ENCODE peak calls at places on chromosome 4, in four cellular contexts. M is prostate gland, W is transverse colon, G is HCT116. X is an unnamed sample. For H3K9me3 and H3K4me1, the result is how much of the 10 kb centered on the place peaks cover.

GRCh38 chr4:101835121-101835904 is 44.8 kb downstream of the BANK1 start:
- DNase-seq in M (peak), W (no peak), G (no peak), X (no peak)

GRCh38 chr4:65599335-65599734 is 71.0 kb downstream of the EPHA5 start:
- DNase-seq in M (no peak), W (no peak), G (no peak), X (no peak)

GRCh38 chr4:182600836-182601235 is 316.4 kb downstream of the DCTD start:
- DNase-seq in M (no peak), W (no peak), G (no peak), X (no peak)

GRCh38 chr4:20203508-20203907 is 48.2 kb upstream of the SLIT2 start:
- DNase-seq in M (no peak), W (no peak), G (no peak), X (no peak)

GRCh38 chr4:48913346-48913745 is 6.8 kb upstream of the OCIAD2 start:
- DNase-seq in M (no peak), W (no peak), G (no peak), X (no peak)

GRCh38 chr4:38453253-38453881 is 210.6 kb upstream of the KLF3 start:
- DNase-seq in M (no peak), W (no peak), G (no peak), X (no peak)

GRCh38 chr4:10457255-10457801 is at the start of gene ZNF518B:
- DNase-seq in M (peak), W (peak), G (peak), X (peak)

GRCh38 chr4:38154681-38155588 is 194.7 kb downstream of the PTTG2 start:
- DNase-seq in M (peak), W (peak), G (no peak), X (peak)

GRCh38 chr4:72505314-72505744 is 63.7 kb downstream of the ADAMTS3 start:
- DNase-seq in M (no peak), W (no peak), G (peak), X (no peak)

GRCh38 chr4:64807821-64808220 is 398.6 kb upstream of the TECRL start:
- DNase-seq in M (no peak), W (no peak), G (no peak), X (no peak)

GRCh38 chr4:95045429-95045828 is 287.7 kb downstream of the BMPR1B start:
- DNase-seq in M (no peak), W (no peak), G (no peak), X (no peak)

GRCh38 chr4:76803522-76803921 is 94.4 kb downstream of the SOWAHB start:
- DNase-seq in M (no peak), W (no peak), G (no peak), X (no peak)

DNA sequence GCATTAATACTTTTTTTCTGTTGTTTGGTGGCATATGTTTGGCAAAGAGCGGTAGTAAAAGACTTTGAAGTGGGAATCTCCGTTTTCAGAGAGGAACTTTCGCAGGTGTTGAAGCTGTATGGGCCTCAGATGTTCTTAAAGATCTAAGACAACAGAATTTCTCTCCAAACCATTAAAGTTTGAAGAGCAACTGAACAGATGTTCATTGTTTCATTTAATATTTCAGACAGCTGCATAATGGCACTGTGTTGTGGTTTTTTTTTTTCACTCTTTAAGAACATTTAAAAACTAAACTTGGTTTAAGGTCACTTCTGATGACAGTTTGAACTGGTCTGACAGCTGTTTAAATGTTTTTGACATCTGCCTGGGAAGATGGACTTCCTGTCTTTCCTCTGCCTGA is 882.7 kb upstream of the PCDH10 start:
- DNase-seq in M (no peak), W (no peak), G (no peak), X (no peak)
- H3K9me3 ChIP-seq in M (under half), W (under half), G (under half), X (under half)

DNA sequence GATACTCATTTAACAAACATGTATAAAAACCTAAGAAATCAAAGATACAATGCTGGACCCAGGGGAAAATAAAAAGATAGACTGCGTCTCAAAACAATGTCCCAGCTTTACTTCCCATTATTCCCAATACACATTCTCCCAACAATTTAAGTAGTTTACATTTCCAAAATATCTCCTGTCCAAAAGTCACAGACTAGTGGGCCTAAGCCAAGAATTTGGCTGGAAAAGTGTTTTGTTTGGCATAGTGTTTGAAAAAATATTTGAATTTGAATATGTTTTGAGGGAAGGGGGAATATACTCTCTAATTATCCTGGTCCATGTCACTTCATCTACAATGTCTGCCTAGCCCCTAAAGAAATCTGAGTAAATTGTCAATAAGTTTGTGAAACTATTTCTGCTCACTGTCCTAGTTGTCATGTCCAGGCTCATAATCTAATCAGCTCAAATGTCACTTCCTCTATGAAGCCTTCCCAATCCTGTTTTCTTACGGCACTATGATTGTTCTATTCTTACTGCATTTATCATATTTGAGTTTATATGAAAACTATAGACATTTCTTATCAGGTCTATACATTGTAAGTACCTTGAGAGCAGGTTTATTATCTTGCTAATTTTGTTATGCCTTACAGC is 74.4 kb downstream of the SEC24D start:
- DNase-seq in M (no peak), W (no peak), G (no peak), X (no peak)
- H3K4me1 ChIP-seq in M (under half), W (under half), G (under half), X (under half)

DNA sequence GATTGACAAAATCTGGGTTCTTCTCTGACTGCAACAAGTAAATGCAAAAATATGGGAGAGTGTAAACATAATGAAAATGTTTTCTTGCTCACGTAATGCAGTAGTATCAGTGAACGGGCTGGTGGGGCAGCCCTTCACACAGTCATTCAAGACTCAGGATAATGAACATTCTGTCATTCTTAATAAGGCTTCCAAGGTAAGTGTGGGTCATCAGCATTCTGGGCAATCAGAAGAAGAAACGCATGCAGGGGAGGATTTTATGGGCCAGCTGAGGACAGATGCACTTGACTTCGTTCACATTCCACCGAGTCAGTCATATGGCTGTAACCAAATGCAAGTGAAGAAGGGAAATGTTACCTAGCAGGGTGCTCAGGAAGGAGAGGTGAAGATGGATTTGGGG is 67.9 kb upstream of the MAP9 start:
- DNase-seq in M (no peak), W (no peak), G (no peak), X (no peak)
- TF ChIP-seq POLR2A in M (no peak), W (no peak), G (no peak), X (no peak)

DNA sequence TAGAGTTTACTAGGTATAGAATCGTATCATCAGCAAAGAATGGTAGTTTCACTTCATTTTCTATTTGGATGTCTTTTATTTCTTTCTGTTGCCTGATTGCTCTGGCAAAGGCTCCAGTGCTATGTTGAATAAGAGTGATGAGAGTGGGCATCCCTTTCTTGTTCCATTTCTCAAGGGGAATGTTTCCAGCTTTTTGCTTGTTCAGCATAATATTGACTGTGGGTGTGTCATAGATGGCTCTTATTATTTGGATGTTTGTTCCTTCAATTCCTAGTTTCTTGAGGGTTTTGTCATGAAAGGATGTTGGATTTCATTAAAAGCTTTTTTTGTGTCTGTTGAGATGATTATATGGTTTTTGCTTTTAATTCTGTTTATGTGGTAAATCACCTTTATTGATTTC is 1114.5 kb downstream of the RAPGEF2 start:
- DNase-seq in M (no peak), W (no peak), G (no peak), X (no peak)
- H3K9me3 ChIP-seq in M (under half), W (under half), G (under half), X (under half)

GRCh38 chr4:184806246-184806550 is 19.6 kb downstream of the ACSL1 start:
- DNase-seq in M (no peak), W (no peak), G (no peak), X (no peak)

GRCh38 chr4:184807261-184807660 is 18.5 kb downstream of the ACSL1 start:
- DNase-seq in M (peak), W (no peak), G (no peak), X (no peak)

GRCh38 chr4:184806711-184807110 is 19.1 kb downstream of the ACSL1 start:
- DNase-seq in M (no peak), W (no peak), G (no peak), X (no peak)

GRCh38 chr4:184804621-184805020 is 21.1 kb downstream of the ACSL1 start:
- DNase-seq in M (no peak), W (no peak), G (no peak), X (no peak)

DNA sequence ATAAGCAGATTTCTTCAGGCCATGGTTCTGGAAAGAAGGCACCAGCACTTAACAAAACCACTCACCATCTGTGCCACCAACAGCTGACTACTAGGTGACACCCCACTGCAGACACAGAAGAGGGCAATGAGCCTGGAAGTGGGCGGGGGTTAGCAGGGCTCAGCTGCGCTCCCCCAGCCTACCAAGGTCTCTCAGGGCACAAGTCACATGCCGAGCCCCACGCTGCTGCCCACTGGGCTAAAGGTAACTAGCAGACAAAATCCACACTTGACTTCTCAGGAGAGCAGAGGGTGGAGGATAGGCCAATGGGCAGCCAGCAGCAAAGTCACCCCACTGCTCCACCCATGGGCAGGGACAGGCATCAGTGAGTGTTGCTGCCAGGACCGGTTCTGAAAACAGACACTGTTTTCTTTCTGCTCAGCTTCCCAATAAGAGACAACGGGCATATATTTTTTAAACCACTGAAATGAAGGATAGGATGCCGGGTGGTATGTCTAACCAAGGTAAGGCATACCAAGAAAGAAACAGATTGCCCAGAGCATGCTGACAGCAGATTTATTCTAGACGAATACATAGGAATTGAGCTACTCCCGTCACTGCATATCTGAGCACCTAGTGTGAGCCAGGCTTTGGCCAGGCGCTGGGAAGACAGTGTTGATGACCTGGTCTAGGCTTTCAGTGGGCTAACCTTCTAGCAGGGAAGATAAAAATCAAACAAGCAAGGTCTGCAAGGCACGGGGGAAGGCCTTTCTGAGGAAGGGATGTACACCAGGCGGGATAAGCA is 20.1 kb downstream of the ACSL1 start:
- DNase-seq in M (peak), W (peak), G (no peak), X (peak)
- H3K4me1 ChIP-seq in M (under half), W (under half), G (under half), X (under half)

DNA sequence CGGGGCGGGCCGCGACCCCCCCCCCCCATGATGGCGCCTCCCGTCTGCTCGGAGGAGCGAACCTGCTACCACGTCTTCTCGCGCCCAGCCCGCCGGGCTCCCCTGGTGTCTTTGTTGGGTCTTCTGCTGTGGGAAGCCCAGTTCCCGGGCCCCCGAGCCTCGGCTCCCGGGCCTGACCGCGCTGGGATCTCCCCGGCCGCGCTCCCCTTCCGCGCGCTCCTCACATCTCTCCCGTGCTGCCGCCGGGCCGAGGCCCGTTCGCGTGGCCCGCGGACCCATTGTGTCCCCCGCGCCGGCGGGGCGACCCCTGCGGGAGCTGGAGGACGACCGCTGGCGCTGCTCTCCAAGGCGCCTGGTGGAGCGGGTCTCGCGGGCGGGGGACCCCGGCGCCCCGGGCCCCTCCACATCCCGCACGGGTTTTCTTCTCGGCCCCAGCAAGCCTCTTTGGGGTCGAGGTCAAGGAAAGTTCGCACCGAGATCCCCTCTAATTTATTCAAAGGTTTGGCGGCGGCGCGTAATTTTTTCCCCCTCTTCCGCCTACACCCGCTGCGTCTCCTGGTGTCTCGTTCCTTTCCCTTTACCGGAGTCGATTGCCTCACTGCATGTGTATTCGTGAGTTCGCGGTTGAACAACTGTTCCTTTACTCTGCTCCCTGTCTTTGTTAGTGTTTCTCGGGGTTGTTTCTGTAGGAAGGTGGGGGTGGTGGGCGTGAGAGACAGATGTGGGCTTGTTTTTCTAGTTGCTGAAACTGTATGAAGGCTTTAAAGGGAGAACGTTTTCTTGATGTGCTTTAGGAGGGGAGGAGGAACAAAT is 762 bp downstream of the SMAD1 start:
- DNase-seq in M (peak), W (peak), G (peak), X (peak)
- TF ChIP-seq POLR2A in M (no peak), W (peak), G (no peak), X (no peak)

GRCh38 chr4:154082760-154083530 is 294.1 kb upstream of the SFRP2 start:
- DNase-seq in M (no peak), W (no peak), G (no peak), X (no peak)

GRCh38 chr4:154073107-154073817 is 284.4 kb upstream of the SFRP2 start:
- DNase-seq in M (no peak), W (no peak), G (no peak), X (no peak)

GRCh38 chr4:154081391-154081790 is 292.5 kb upstream of the SFRP2 start:
- DNase-seq in M (no peak), W (no peak), G (no peak), X (no peak)

GRCh38 chr4:154076921-154077320 is 288.0 kb upstream of the SFRP2 start:
- DNase-seq in M (no peak), W (no peak), G (no peak), X (no peak)

GRCh38 chr4:154078504-154079350 is 289.8 kb upstream of the SFRP2 start:
- DNase-seq in M (no peak), W (no peak), G (no peak), X (no peak)
- H3K9me3 ChIP-seq in M (under half), W (under half), G (under half), X (under half)

DNA sequence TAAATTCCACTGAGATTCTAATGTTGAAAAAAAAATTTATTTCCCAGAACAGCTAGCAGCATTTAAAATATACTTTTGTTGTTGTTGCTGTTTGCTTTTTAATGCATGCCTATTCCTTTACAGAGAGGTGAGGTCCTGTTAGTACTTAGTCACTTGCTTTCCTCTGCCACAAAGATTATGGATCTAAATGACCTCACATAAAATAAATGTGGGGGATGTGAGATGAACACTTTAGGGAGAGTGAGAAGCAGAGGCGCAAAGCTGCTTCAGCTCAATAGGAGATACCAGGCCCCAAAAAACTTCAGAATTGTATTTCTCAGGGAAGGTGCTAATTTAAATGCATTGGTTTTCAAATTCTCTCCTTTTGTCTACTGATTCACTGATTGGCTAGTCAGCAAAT is 4.0 kb downstream of the LDB2 start:
- DNase-seq in M (no peak), W (no peak), G (no peak), X (no peak)
- H3K4me1 ChIP-seq in M (under half), W (under half), G (under half), X (under half)

GRCh38 chr4:16225996-16226815 is at the start of gene TAPT1:
- DNase-seq in M (peak), W (peak), G (no peak), X (peak)
- TF ChIP-seq POLR2A in M (peak), W (no peak), G (peak), X (no peak)

GRCh38 chr4:6443035-6444023 is 29.1 kb downstream of the PPP2R2C start:
- DNase-seq in M (no peak), W (no peak), G (no peak), X (peak)
- H3K9me3 ChIP-seq in M (under half), W (under half), G (under half), X (under half)

X was measured in heart left ventricle.